ENCODE peak calls at places on chromosomes 3 and 15, in four cellular contexts. One of them, this sample, is unnamed.

GRCh38 chr3:46923559-46924350 is 46.2 kb downstream of the PTH1R start:
- DNase-seq in nucleus accumbens: no peak
- DNase-seq in left colon: no peak
- DNase-seq in progenitor cell of endocrine pancreas: peak
- DNase-seq in this sample: no peak

GRCh38 chr3:25661694-25662455 is 2.8 kb downstream of the TOP2B start:
- DNase-seq in nucleus accumbens: no peak
- DNase-seq in left colon: no peak
- DNase-seq in progenitor cell of endocrine pancreas: no peak
- DNase-seq in this sample: no peak

GRCh38 chr15:91302588-91303439 is 202.8 kb downstream of the SV2B start:
- DNase-seq in nucleus accumbens: peak
- DNase-seq in left colon: no peak
- DNase-seq in progenitor cell of endocrine pancreas: no peak
- DNase-seq in this sample: peak

GRCh38 chr3:14885307-14885706 is 62.1 kb upstream of the NR2C2 start:
- DNase-seq in nucleus accumbens: no peak
- DNase-seq in left colon: no peak
- DNase-seq in progenitor cell of endocrine pancreas: no peak
- DNase-seq in this sample: no peak

GRCh38 chr15:57751177-57751800 is 44.8 kb downstream of the POLR2M start:
- DNase-seq in nucleus accumbens: no peak
- DNase-seq in left colon: no peak
- DNase-seq in progenitor cell of endocrine pancreas: no peak
- DNase-seq in this sample: no peak

GRCh38 chr15:63677778-63678177 is 80.6 kb downstream of the FBXL22 start:
- DNase-seq in nucleus accumbens: no peak
- DNase-seq in left colon: peak
- DNase-seq in progenitor cell of endocrine pancreas: no peak
- DNase-seq in this sample: no peak

GRCh38 chr3:101070260-101071121 is 77.3 kb upstream of the ABI3BP start:
- DNase-seq in nucleus accumbens: no peak
- DNase-seq in left colon: peak
- DNase-seq in progenitor cell of endocrine pancreas: peak
- DNase-seq in this sample: peak

GRCh38 chr3:169476289-169476688 is 187.2 kb downstream of the MECOM start:
- DNase-seq in nucleus accumbens: no peak
- DNase-seq in left colon: no peak
- DNase-seq in progenitor cell of endocrine pancreas: no peak
- DNase-seq in this sample: no peak

GRCh38 chr15:58392611-58393161 is 39.1 kb upstream of the LIPC start:
- DNase-seq in nucleus accumbens: no peak
- DNase-seq in left colon: peak
- DNase-seq in progenitor cell of endocrine pancreas: no peak
- DNase-seq in this sample: no peak

GRCh38 chr3:181210275-181210674 is 220.7 kb upstream of the DNAJC19 start:
- DNase-seq in nucleus accumbens: no peak
- DNase-seq in left colon: no peak
- DNase-seq in progenitor cell of endocrine pancreas: no peak
- DNase-seq in this sample: no peak

GRCh38 chr3:127226451-127226850 is 33.5 kb downstream of the PRR23E start:
- DNase-seq in nucleus accumbens: no peak
- DNase-seq in left colon: no peak
- DNase-seq in progenitor cell of endocrine pancreas: no peak
- DNase-seq in this sample: no peak

GRCh38 chr15:78070049-78070698 is 7.3 kb downstream of the TBC1D2B start:
- DNase-seq in nucleus accumbens: no peak
- DNase-seq in left colon: no peak
- DNase-seq in progenitor cell of endocrine pancreas: no peak
- DNase-seq in this sample: no peak

This sample was measured in iPS DF 6.9.